ENCODE peak calls at places on chromosomes 4 and X, in seven cellular contexts. A, F, L, X, N, U and W are unnamed samples.

GRCh38 chr4:36187723-36188333 is 56.5 kb downstream of the ARAP2 start:
- DNase-seq in A (no peak), N (no peak), U (no peak), F (no peak), X (no peak), L (peak; percentile 63), W (no peak)

GRCh38 chr4:116122131-116122530 is 963.2 kb downstream of the TRAM1L1 start:
- DNase-seq in N (no peak), F (no peak), U (no peak), L (no peak), X (no peak), A (no peak), W (no peak)

GRCh38 chrX:63754141-63754859 is 30.7 kb downstream of the ARHGEF9 start:
- DNase-seq in L (no peak), U (no peak), N (peak; percentile 55), X (no peak), F (no peak), A (no peak), W (no peak)

GRCh38 chr4:2788532-2789103 is 4.3 kb upstream of the SH3BP2 start:
- DNase-seq in L (no peak), A (no peak), F (no peak), U (peak; percentile 73), X (no peak), N (peak; percentile 78), W (no peak)

GRCh38 chr4:106809083-106809482 is 227.0 kb downstream of the DKK2 start:
- DNase-seq in U (no peak), N (no peak), L (peak; percentile 35), A (no peak), F (no peak), X (no peak), W (no peak)

GRCh38 chr4:161252520-161253141 is 911.2 kb downstream of the FSTL5 start:
- DNase-seq in F (peak; percentile 1), N (no peak), L (peak; percentile 35), U (no peak), A (no peak), X (no peak), W (no peak)

GRCh38 chr4:20248155-20248558 is 3.5 kb upstream of the SLIT2 start:
- DNase-seq in U (no peak), F (no peak), A (no peak), X (no peak), N (no peak), L (peak; percentile 71), W (no peak)

GRCh38 chrX:11908371-11908770 is 150.3 kb downstream of the MSL3 start:
- DNase-seq in F (peak; percentile 14), N (no peak), A (no peak), U (no peak), X (no peak), L (peak; percentile 57), W (no peak)

DNA sequence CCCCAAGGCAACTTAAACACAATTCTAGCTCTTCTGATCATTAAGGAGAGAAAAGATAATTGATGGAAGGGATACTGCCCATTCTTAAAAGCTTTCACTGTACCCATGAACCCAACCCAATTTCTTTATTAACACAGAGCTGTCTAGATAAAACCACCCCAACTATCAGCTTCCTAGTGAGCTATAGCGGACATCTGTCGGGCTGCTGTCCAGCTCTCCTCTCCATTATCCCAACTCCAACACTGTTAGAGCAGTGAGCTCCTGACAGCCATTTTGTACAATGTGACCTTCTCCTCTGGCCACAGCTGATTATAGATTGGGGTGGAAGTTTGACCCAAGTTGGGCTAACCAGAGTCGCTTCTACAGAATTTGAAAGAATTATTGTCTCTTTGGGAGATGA is 66.1 kb downstream of the HADH start:
- DNase-seq in N (no peak), L (no peak), A (no peak), F (no peak), U (no peak), X (no peak), W (no peak)
- H3K4me1 ChIP-seq in N (no peaks in the 10 kb centered on the region), L (peaks cover 3% of the 10 kb centered on the region), A (no peaks in the 10 kb centered on the region), F (no peaks in the 10 kb centered on the region), U (no peaks in the 10 kb centered on the region), X (no peaks in the 10 kb centered on the region), W (no peaks in the 10 kb centered on the region)

GRCh38 chrX:43679778-43680177 is 23.7 kb downstream of the MAOA start:
- DNase-seq in F (no peak), A (no peak), X (no peak), L (no peak), U (no peak), N (no peak), W (no peak)
- TF ChIP-seq POLR2AphosphoS5 in F (no peak), A (no peak), X (no peak), L (no peak), U (no peak), N (no peak), W (no peak)

GRCh38 chrX:130789793-130790192 is 113.2 kb downstream of the ENOX2 start:
- DNase-seq in L (no peak), N (no peak), U (no peak), X (no peak), F (no peak), A (no peak), W (no peak)

GRCh38 chrX:130788786-130789581 is 114.0 kb downstream of the ENOX2 start:
- DNase-seq in X (no peak), U (no peak), N (no peak), A (no peak), F (no peak), L (peak; percentile 5), W (no peak)

DNA sequence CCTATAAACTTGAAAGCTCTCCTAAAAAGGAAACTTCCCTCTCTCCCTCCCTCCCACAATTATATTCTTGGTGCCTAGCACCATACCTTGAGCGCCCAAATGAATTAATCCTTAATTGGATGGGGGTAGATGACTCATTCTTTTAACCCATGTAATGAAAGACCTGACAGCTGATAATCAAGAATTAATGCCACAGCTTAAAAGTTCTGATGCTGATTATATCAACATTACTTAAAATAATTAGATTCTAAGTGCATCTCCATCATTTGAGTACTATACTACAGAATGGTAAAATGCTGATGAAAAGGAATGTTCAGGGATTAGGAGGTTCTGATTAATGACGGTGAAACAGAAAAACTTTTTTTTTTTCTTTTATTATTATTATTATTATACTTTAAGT is 117.0 kb downstream of the ENOX2 start:
- DNase-seq in F (no peak), U (no peak), N (no peak), L (no peak), X (no peak), A (no peak), W (no peak)
- H3K27me3 ChIP-seq in F (no peaks in the 10 kb centered on the region), U (no peaks in the 10 kb centered on the region), N (no peaks in the 10 kb centered on the region), L (no peaks in the 10 kb centered on the region), X (no peaks in the 10 kb centered on the region), A (no peaks in the 10 kb centered on the region), W (no peaks in the 10 kb centered on the region)

GRCh38 chr4:77040856-77041576 is 34.8 kb downstream of the CCNI start:
- DNase-seq in U (no peak), L (no peak), A (no peak), N (no peak), F (no peak), X (no peak), W (no peak)

GRCh38 chr4:77043507-77044131 is 32.2 kb downstream of the CCNI start:
- DNase-seq in U (no peak), L (no peak), N (no peak), X (no peak), A (no peak), F (no peak), W (no peak)

GRCh38 chr4:77045490-77045889 is 30.3 kb downstream of the CCNI start:
- DNase-seq in U (no peak), A (no peak), L (peak; percentile 66), F (no peak), X (no peak), N (no peak), W (no peak)

GRCh38 chr4:77047037-77047436 is 28.8 kb downstream of the CCNI start:
- DNase-seq in A (no peak), N (no peak), U (no peak), F (peak; percentile 14), L (peak; percentile 21), X (no peak), W (no peak)

GRCh38 chr4:77044458-77045124 is 31.2 kb downstream of the CCNI start:
- DNase-seq in F (peak; percentile 16), N (no peak), L (peak; percentile 78), X (no peak), U (no peak), A (no peak), W (no peak)
- H3K4me1 ChIP-seq in F (no peaks in the 10 kb centered on the region), N (peaks cover 9% of the 10 kb centered on the region), L (no peaks in the 10 kb centered on the region), X (peaks cover 22% of the 10 kb centered on the region), U (peaks cover 15% of the 10 kb centered on the region), A (peaks cover 5% of the 10 kb centered on the region), W (no peaks in the 10 kb centered on the region)

GRCh38 chr4:91258326-91258725 is 1045.4 kb upstream of the GRID2 start:
- DNase-seq in U (no peak), L (no peak), X (no peak), A (no peak), F (no peak), N (no peak), W (no peak)
- TF ChIP-seq POLR2AphosphoS5 in U (no peak), L (no peak), X (no peak), A (no peak), F (no peak), N (no peak), W (no peak)

GRCh38 chr4:186728631-186729271 is 5.1 kb upstream of the FAT1 start:
- DNase-seq in A (no peak), L (peak; percentile 32), N (no peak), X (no peak), F (no peak), U (no peak), W (no peak)
- H3K27me3 ChIP-seq in A (no peaks in the 10 kb centered on the region), L (peaks cover 29% of the 10 kb centered on the region), N (peaks cover 7% of the 10 kb centered on the region), X (peaks cover 13% of the 10 kb centered on the region), F (peaks cover 30% of the 10 kb centered on the region), U (no peaks in the 10 kb centered on the region), W (no peaks in the 10 kb centered on the region)

DNA sequence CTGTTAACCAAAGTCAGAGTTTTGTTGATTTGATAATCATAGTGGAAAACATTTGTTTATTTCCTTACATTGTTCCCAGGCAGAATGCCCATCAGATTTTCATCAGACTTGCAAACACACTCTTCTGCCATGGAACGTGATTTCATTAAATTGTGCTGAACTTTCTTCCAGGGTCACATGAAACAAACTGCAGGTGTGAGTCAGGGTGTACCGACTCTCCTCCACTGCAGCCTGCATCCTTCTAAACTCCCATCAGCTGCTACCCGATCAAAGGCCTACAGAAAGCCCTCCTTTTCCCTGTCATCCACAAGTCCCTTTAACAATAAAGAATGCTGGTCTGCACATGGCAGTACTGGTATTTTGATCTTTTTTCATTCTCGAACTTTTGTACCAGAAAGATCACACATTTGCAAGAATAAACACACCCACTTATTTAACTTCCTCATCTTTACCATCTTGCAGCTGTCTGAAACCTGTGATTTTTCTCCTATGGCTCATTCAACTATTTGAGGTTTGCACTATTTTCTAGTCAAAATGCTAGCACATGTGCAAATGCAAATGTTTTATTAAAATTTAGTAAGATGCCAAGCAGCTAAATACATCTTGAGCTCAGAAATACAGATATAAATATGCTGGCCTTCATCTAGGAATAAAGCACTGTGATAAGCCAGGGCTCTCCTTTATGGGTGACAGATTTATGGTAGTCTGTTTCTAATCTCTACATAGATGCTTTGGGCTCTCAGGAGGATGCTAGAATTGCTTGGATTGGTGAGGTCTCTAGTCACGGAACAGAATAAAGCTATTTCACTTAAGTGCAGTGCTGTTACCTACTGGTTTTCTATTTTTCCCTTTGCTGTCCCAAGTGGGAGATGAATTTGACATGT is 25.8 kb upstream of the ARHGAP24 start:
- DNase-seq in N (no peak), U (no peak), A (no peak), L (no peak), F (no peak), X (no peak), W (no peak)
- H3K4me1 ChIP-seq in N (no peaks in the 10 kb centered on the region), U (peaks cover 12% of the 10 kb centered on the region), A (no peaks in the 10 kb centered on the region), L (no peaks in the 10 kb centered on the region), F (no peaks in the 10 kb centered on the region), X (no peaks in the 10 kb centered on the region), W (peaks cover 19% of the 10 kb centered on the region)